ENCODE peak calls at places on chromosomes 12 and 14, in nine cellular contexts. One of them, this sample, is unnamed.
A peak's percentile ranks its signal among the peaks of the same experiment; 100 is the strongest.

GRCh38 chr12:86772688-86773087 is 516.5 kb upstream of the MGAT4C start:
- DNase-seq in aorta: no peak
- DNase-seq in cardiac muscle cell: no peak
- DNase-seq in esophagus squamous epithelium: no peak
- DNase-seq in heart right ventricle: no peak
- DNase-seq in OCI-LY7: no peak
- DNase-seq in kidney epithelial cell: peak; percentile 16
- DNase-seq in cardiac fibroblast: peak; percentile 26
- DNase-seq in pancreas: no peak
- DNase-seq in this sample: peak; percentile 33

GRCh38 chr14:23537351-23538048 is 14.1 kb downstream of the ZFHX2 start:
- DNase-seq in OCI-LY7: peak; percentile 9
- DNase-seq in pancreas: no peak
- DNase-seq in aorta: no peak
- DNase-seq in esophagus squamous epithelium: no peak
- DNase-seq in cardiac fibroblast: no peak
- DNase-seq in cardiac muscle cell: no peak
- DNase-seq in kidney epithelial cell: no peak
- DNase-seq in heart right ventricle: no peak
- DNase-seq in this sample: no peak

GRCh38 chr12:89239534-89239933 is 112.8 kb downstream of the DUSP6 start:
- DNase-seq in OCI-LY7: no peak
- DNase-seq in esophagus squamous epithelium: no peak
- DNase-seq in heart right ventricle: no peak
- DNase-seq in pancreas: no peak
- DNase-seq in cardiac fibroblast: no peak
- DNase-seq in cardiac muscle cell: no peak
- DNase-seq in aorta: no peak
- DNase-seq in kidney epithelial cell: no peak
- DNase-seq in this sample: no peak

GRCh38 chr12:65818454-65819382 is 5.6 kb upstream of the HMGA2 start:
- DNase-seq in cardiac fibroblast: peak; percentile 44
- DNase-seq in heart right ventricle: no peak
- DNase-seq in aorta: no peak
- DNase-seq in OCI-LY7: no peak
- DNase-seq in kidney epithelial cell: peak; percentile 45
- DNase-seq in esophagus squamous epithelium: no peak
- DNase-seq in pancreas: no peak
- DNase-seq in cardiac muscle cell: no peak
- DNase-seq in this sample: no peak

GRCh38 chr12:34371050-34371449 is 348.8 kb downstream of the ALG10 start:
- DNase-seq in cardiac muscle cell: no peak
- DNase-seq in aorta: no peak
- DNase-seq in heart right ventricle: no peak
- DNase-seq in pancreas: no peak
- DNase-seq in esophagus squamous epithelium: no peak
- DNase-seq in cardiac fibroblast: no peak
- DNase-seq in OCI-LY7: no peak
- DNase-seq in kidney epithelial cell: no peak
- DNase-seq in this sample: no peak

GRCh38 chr12:29241821-29242591 is 92.9 kb downstream of the FAR2 start:
- DNase-seq in kidney epithelial cell: peak; percentile 65
- DNase-seq in OCI-LY7: no peak
- DNase-seq in heart right ventricle: peak; percentile 32
- DNase-seq in aorta: peak; percentile 48
- DNase-seq in cardiac fibroblast: peak; percentile 93
- DNase-seq in pancreas: peak; percentile 18
- DNase-seq in cardiac muscle cell: peak; percentile 35
- DNase-seq in esophagus squamous epithelium: no peak
- DNase-seq in this sample: peak; percentile 77

GRCh38 chr14:66746316-66747006 is 238.5 kb downstream of the GPHN start:
- DNase-seq in aorta: no peak
- DNase-seq in kidney epithelial cell: peak; percentile 5
- DNase-seq in OCI-LY7: peak; percentile 4
- DNase-seq in pancreas: no peak
- DNase-seq in esophagus squamous epithelium: no peak
- DNase-seq in cardiac muscle cell: peak; percentile 57
- DNase-seq in heart right ventricle: peak; percentile 6
- DNase-seq in cardiac fibroblast: peak; percentile 73
- DNase-seq in this sample: peak; percentile 5

GRCh38 chr12:124930576-124930975 is 16.1 kb upstream of the UBC start:
- DNase-seq in esophagus squamous epithelium: no peak
- DNase-seq in cardiac muscle cell: no peak
- DNase-seq in OCI-LY7: no peak
- DNase-seq in cardiac fibroblast: no peak
- DNase-seq in aorta: no peak
- DNase-seq in kidney epithelial cell: no peak
- DNase-seq in heart right ventricle: no peak
- DNase-seq in pancreas: no peak
- DNase-seq in this sample: no peak

DNA sequence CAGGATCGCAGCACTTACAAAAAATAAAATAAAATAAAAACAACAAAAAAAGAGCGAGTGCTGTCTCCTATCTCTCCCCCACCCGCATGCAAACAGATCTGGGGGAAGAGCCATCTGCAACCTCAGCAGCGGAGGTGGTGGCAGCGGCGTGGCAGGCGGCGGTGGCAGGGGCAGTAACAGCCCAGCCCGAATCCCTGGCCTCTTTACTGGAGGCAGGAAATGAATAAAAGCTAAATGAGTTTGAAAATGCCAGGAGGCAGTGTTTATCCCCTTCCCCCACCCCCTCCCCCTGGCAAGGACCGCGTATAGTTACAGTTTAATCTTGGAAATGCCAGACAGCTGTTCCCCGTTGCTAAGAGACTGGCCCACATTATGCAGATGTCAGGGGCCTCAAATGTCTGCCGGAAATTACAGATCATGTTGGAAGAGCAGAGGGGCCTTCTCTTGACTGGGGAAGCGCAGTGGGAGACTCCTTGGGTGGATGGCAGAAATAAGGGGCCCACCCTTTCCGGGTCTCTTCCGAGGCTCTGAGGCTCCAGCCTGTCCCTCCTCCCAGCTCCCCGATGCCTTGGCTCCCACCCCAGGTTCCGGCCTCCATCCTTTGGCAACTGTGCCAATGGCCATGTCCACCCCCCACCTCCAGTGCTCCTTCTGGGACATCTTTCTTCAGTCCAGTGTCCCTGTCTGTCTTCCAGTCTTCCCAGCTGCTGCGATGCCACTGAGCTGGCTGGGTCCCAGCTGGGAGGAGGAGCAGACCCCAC is 93.8 kb downstream of the LRRC74A start:
- DNase-seq in cardiac muscle cell: no peak
- DNase-seq in OCI-LY7: no peak
- DNase-seq in aorta: peak; percentile 71
- DNase-seq in kidney epithelial cell: peak; percentile 86
- DNase-seq in esophagus squamous epithelium: no peak
- DNase-seq in pancreas: peak; percentile 64
- DNase-seq in cardiac fibroblast: peak; percentile 75
- DNase-seq in heart right ventricle: peak; percentile 67
- DNase-seq in this sample: peak; percentile 72
- H3K4me3 ChIP-seq in cardiac muscle cell: no peak overlapping the region
- H3K4me3 ChIP-seq in OCI-LY7: no peak overlapping the region
- H3K4me3 ChIP-seq in aorta: no peak overlapping the region
- H3K4me3 ChIP-seq in kidney epithelial cell: no peak overlapping the region
- H3K4me3 ChIP-seq in esophagus squamous epithelium: no peak overlapping the region
- H3K4me3 ChIP-seq in pancreas: no peak overlapping the region
- H3K4me3 ChIP-seq in cardiac fibroblast: no peak overlapping the region
- H3K4me3 ChIP-seq in heart right ventricle: no peak overlapping the region
- H3K4me3 ChIP-seq in this sample: no peak overlapping the region

GRCh38 chr14:35895256-35895655 is 69.1 kb downstream of the BRMS1L start:
- DNase-seq in OCI-LY7: no peak
- DNase-seq in esophagus squamous epithelium: no peak
- DNase-seq in cardiac muscle cell: no peak
- DNase-seq in aorta: no peak
- DNase-seq in pancreas: no peak
- DNase-seq in heart right ventricle: no peak
- DNase-seq in kidney epithelial cell: no peak
- DNase-seq in cardiac fibroblast: no peak
- DNase-seq in this sample: no peak

GRCh38 chr14:35897616-35898111 is 71.5 kb downstream of the BRMS1L start:
- DNase-seq in pancreas: no peak
- DNase-seq in kidney epithelial cell: no peak
- DNase-seq in heart right ventricle: no peak
- DNase-seq in cardiac fibroblast: no peak
- DNase-seq in aorta: no peak
- DNase-seq in esophagus squamous epithelium: no peak
- DNase-seq in cardiac muscle cell: peak; percentile 3
- DNase-seq in OCI-LY7: no peak
- DNase-seq in this sample: no peak

GRCh38 chr14:35898217-35898775 is 72.2 kb downstream of the BRMS1L start:
- DNase-seq in OCI-LY7: no peak
- DNase-seq in cardiac fibroblast: no peak
- DNase-seq in cardiac muscle cell: peak; percentile 5
- DNase-seq in heart right ventricle: no peak
- DNase-seq in esophagus squamous epithelium: no peak
- DNase-seq in aorta: no peak
- DNase-seq in pancreas: no peak
- DNase-seq in kidney epithelial cell: no peak
- DNase-seq in this sample: no peak

DNA sequence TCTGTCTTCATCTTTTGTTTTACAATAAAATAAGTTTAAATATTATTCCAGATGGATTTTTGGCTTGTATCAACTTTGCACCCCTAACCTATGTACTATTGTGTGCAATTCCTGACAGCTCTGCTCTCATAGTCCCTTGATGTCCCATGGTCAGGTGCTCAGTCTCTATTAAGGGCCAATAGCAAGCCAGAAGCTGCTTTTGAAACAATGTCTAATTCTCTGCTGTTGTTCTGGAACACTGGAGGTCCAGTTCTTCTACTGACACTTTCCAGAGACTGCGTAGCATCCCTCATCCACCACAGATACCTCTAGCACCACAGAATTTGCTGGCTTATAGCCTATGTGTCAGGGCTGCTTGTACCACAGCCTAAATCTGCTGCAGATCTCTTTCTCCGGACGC is 74.6 kb downstream of the BRMS1L start:
- DNase-seq in esophagus squamous epithelium: no peak
- DNase-seq in kidney epithelial cell: no peak
- DNase-seq in cardiac muscle cell: no peak
- DNase-seq in heart right ventricle: no peak
- DNase-seq in pancreas: no peak
- DNase-seq in OCI-LY7: no peak
- DNase-seq in aorta: no peak
- DNase-seq in cardiac fibroblast: no peak
- DNase-seq in this sample: no peak
- H3K4me3 ChIP-seq in esophagus squamous epithelium: no peak overlapping the region
- H3K4me3 ChIP-seq in kidney epithelial cell: no peak overlapping the region
- H3K4me3 ChIP-seq in cardiac muscle cell: no peak overlapping the region
- H3K4me3 ChIP-seq in heart right ventricle: no peak overlapping the region
- H3K4me3 ChIP-seq in pancreas: no peak overlapping the region
- H3K4me3 ChIP-seq in OCI-LY7: no peak overlapping the region
- H3K4me3 ChIP-seq in aorta: no peak overlapping the region
- H3K4me3 ChIP-seq in cardiac fibroblast: no peak overlapping the region
- H3K4me3 ChIP-seq in this sample: no peak overlapping the region

GRCh38 chr12:119667577-119668314 is at the start of gene PRKAB1:
- DNase-seq in cardiac muscle cell: peak; percentile 99
- DNase-seq in kidney epithelial cell: peak; percentile 92
- DNase-seq in pancreas: peak; percentile 97
- DNase-seq in heart right ventricle: peak; percentile 94
- DNase-seq in OCI-LY7: peak; percentile 99
- DNase-seq in aorta: peak; percentile 97
- DNase-seq in cardiac fibroblast: peak; percentile 98
- DNase-seq in esophagus squamous epithelium: peak; percentile 79
- DNase-seq in this sample: peak; percentile 89

GRCh38 chr12:119668315-119668651 is 350 bp downstream of the PRKAB1 start:
- DNase-seq in aorta: no peak
- DNase-seq in pancreas: no peak
- DNase-seq in cardiac fibroblast: peak; percentile 27
- DNase-seq in esophagus squamous epithelium: no peak
- DNase-seq in OCI-LY7: peak; percentile 32
- DNase-seq in heart right ventricle: no peak
- DNase-seq in kidney epithelial cell: no peak
- DNase-seq in cardiac muscle cell: no peak
- DNase-seq in this sample: no peak

GRCh38 chr12:119672194-119672593 is 4.3 kb downstream of the PRKAB1 start:
- DNase-seq in cardiac muscle cell: no peak
- DNase-seq in esophagus squamous epithelium: no peak
- DNase-seq in heart right ventricle: no peak
- DNase-seq in pancreas: no peak
- DNase-seq in OCI-LY7: no peak
- DNase-seq in kidney epithelial cell: no peak
- DNase-seq in cardiac fibroblast: no peak
- DNase-seq in aorta: no peak
- DNase-seq in this sample: no peak

GRCh38 chr12:119671070-119671469 is 3.1 kb downstream of the PRKAB1 start:
- DNase-seq in heart right ventricle: no peak
- DNase-seq in aorta: no peak
- DNase-seq in esophagus squamous epithelium: no peak
- DNase-seq in cardiac muscle cell: no peak
- DNase-seq in OCI-LY7: no peak
- DNase-seq in cardiac fibroblast: no peak
- DNase-seq in pancreas: no peak
- DNase-seq in kidney epithelial cell: no peak
- DNase-seq in this sample: no peak

GRCh38 chr12:119669744-119670472 is 2.0 kb downstream of the PRKAB1 start:
- DNase-seq in esophagus squamous epithelium: no peak
- DNase-seq in pancreas: no peak
- DNase-seq in OCI-LY7: no peak
- DNase-seq in kidney epithelial cell: peak; percentile 38
- DNase-seq in heart right ventricle: no peak
- DNase-seq in cardiac muscle cell: no peak
- DNase-seq in cardiac fibroblast: no peak
- DNase-seq in aorta: no peak
- DNase-seq in this sample: no peak
- H3K4me3 ChIP-seq in esophagus squamous epithelium: no peak overlapping the region
- H3K4me3 ChIP-seq in pancreas: no peak overlapping the region
- H3K4me3 ChIP-seq in OCI-LY7: peak overlapping the region; percentile 29
- H3K4me3 ChIP-seq in kidney epithelial cell: no peak overlapping the region
- H3K4me3 ChIP-seq in heart right ventricle: peak overlapping the region; percentile 2
- H3K4me3 ChIP-seq in cardiac muscle cell: no peak overlapping the region
- H3K4me3 ChIP-seq in cardiac fibroblast: no peak overlapping the region
- H3K4me3 ChIP-seq in aorta: no peak overlapping the region
- H3K4me3 ChIP-seq in this sample: no peak overlapping the region

GRCh38 chr12:63298386-63298930 is 147.5 kb upstream of the AVPR1A start:
- DNase-seq in cardiac muscle cell: no peak
- DNase-seq in aorta: no peak
- DNase-seq in esophagus squamous epithelium: no peak
- DNase-seq in cardiac fibroblast: peak; percentile 14
- DNase-seq in heart right ventricle: no peak
- DNase-seq in kidney epithelial cell: no peak
- DNase-seq in OCI-LY7: no peak
- DNase-seq in pancreas: no peak
- DNase-seq in this sample: no peak

GRCh38 chr12:63301311-63301710 is 150.3 kb upstream of the AVPR1A start:
- DNase-seq in pancreas: no peak
- DNase-seq in cardiac muscle cell: no peak
- DNase-seq in heart right ventricle: no peak
- DNase-seq in aorta: no peak
- DNase-seq in kidney epithelial cell: no peak
- DNase-seq in OCI-LY7: no peak
- DNase-seq in esophagus squamous epithelium: no peak
- DNase-seq in cardiac fibroblast: peak; percentile 38
- DNase-seq in this sample: peak; percentile 22

GRCh38 chr12:63302941-63303536 is 152.0 kb upstream of the AVPR1A start:
- DNase-seq in cardiac muscle cell: no peak
- DNase-seq in esophagus squamous epithelium: no peak
- DNase-seq in cardiac fibroblast: no peak
- DNase-seq in OCI-LY7: no peak
- DNase-seq in kidney epithelial cell: no peak
- DNase-seq in heart right ventricle: no peak
- DNase-seq in aorta: no peak
- DNase-seq in pancreas: no peak
- DNase-seq in this sample: no peak

GRCh38 chr12:63304844-63305243 is 153.8 kb upstream of the AVPR1A start:
- DNase-seq in pancreas: no peak
- DNase-seq in aorta: no peak
- DNase-seq in heart right ventricle: no peak
- DNase-seq in cardiac fibroblast: no peak
- DNase-seq in kidney epithelial cell: no peak
- DNase-seq in esophagus squamous epithelium: no peak
- DNase-seq in cardiac muscle cell: no peak
- DNase-seq in OCI-LY7: no peak
- DNase-seq in this sample: no peak

DNA sequence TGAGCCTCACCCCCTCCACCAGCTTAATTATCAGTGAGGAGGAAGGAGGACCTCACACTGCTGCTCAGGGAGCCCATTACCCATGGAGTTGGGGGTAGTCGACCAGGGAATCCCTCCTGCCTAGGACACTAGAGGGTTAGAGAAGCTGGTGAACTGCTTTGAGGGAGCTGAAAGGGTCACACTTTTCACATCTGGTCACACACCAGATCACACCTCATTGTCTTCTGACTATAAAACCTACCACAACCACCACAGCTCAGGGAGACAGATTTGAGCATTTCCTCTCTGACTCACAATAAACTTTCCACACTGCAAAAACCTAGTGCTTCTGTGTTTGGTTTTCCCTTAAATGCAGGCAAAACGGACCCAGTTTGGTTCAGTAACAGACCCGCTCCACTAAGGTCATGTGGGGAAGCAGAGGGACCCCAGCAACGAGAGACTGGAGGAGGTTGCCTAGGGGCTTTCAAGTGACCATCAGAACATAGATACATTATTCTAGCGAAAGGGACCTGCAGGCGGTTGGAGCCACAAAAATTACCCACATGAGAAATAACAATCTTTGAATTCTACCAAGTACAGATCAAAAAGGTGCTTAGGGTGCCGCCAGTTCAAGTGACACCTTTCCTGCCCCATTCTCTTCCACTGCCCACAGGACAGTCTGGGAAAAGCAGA is 151.4 kb upstream of the AVPR1A start:
- DNase-seq in pancreas: no peak
- DNase-seq in heart right ventricle: no peak
- DNase-seq in kidney epithelial cell: no peak
- DNase-seq in aorta: no peak
- DNase-seq in esophagus squamous epithelium: no peak
- DNase-seq in cardiac fibroblast: no peak
- DNase-seq in cardiac muscle cell: no peak
- DNase-seq in OCI-LY7: no peak
- DNase-seq in this sample: no peak
- H3K4me3 ChIP-seq in pancreas: no peak overlapping the region
- H3K4me3 ChIP-seq in heart right ventricle: no peak overlapping the region
- H3K4me3 ChIP-seq in kidney epithelial cell: no peak overlapping the region
- H3K4me3 ChIP-seq in aorta: no peak overlapping the region
- H3K4me3 ChIP-seq in esophagus squamous epithelium: no peak overlapping the region
- H3K4me3 ChIP-seq in cardiac fibroblast: no peak overlapping the region
- H3K4me3 ChIP-seq in cardiac muscle cell: no peak overlapping the region
- H3K4me3 ChIP-seq in OCI-LY7: no peak overlapping the region
- H3K4me3 ChIP-seq in this sample: no peak overlapping the region

This sample was measured in skeletal muscle cell.